ENCODE peak calls at places on chromosome 21, in six cellular contexts. T, Z, M, S, U and W are unnamed samples.

GRCh38 chr21:44299458-44300261 is at the start of gene PFKL:
- DNase-seq in S (peak; percentile 80), T (peak; percentile 51), U (peak; percentile 55), M (peak; percentile 84), Z (no peak), W (no peak)

GRCh38 chr21:29177800-29178199 is 47.4 kb downstream of the MAP3K7CL start:
- DNase-seq in Z (no peak), S (no peak), U (no peak), T (no peak), M (no peak), W (no peak)

GRCh38 chr21:16587671-16588379 is 858.0 kb downstream of the USP25 start:
- DNase-seq in M (peak; percentile 55), U (peak; percentile 54), T (no peak), Z (no peak), S (no peak), W (peak; percentile 54)

GRCh38 chr21:29133796-29134195 is 3.4 kb downstream of the MAP3K7CL start:
- DNase-seq in U (no peak), S (no peak), M (peak; percentile 75), T (no peak), Z (no peak), W (no peak)

GRCh38 chr21:35395728-35396127 is 346.6 kb upstream of the RUNX1 start:
- DNase-seq in M (no peak), U (no peak), S (no peak), Z (no peak), T (no peak), W (no peak)

GRCh38 chr21:43208561-43209332 is 39.9 kb downstream of the CRYAA start:
- DNase-seq in S (no peak), U (no peak), M (peak; percentile 66), T (no peak), Z (no peak), W (no peak)

GRCh38 chr21:29218749-29219148 is 80.0 kb upstream of the BACH1 start:
- DNase-seq in M (no peak), Z (no peak), U (no peak), S (no peak), T (no peak), W (no peak)

GRCh38 chr21:29717659-29718058 is 222.1 kb downstream of the GRIK1 start:
- DNase-seq in T (no peak), M (no peak), S (no peak), U (no peak), Z (no peak), W (no peak)

GRCh38 chr21:31921079-31921478 is 48.3 kb downstream of the HUNK start:
- DNase-seq in T (no peak), U (no peak), M (no peak), S (no peak), Z (no peak), W (no peak)

GRCh38 chr21:17819878-17820232 is 699 bp upstream of the C21orf91 start:
- DNase-seq in U (no peak), Z (no peak), S (no peak), M (no peak), T (no peak), W (no peak)

GRCh38 chr21:38367646-38368045 is 110.9 kb downstream of the KCNJ15 start:
- DNase-seq in M (peak; percentile 2), S (no peak), T (no peak), Z (no peak), U (no peak), W (no peak)

GRCh38 chr21:43188712-43189151 is 19.9 kb downstream of the CRYAA start:
- DNase-seq in S (no peak), U (no peak), M (peak; percentile 33), T (no peak), Z (no peak), W (no peak)

GRCh38 chr21:25607812-25608737 is 794 bp upstream of the MRPL39 start:
- DNase-seq in Z (peak; percentile 49), U (peak; percentile 73), S (peak; percentile 83), M (peak; percentile 90), T (peak; percentile 74), W (peak; percentile 45)

DNA sequence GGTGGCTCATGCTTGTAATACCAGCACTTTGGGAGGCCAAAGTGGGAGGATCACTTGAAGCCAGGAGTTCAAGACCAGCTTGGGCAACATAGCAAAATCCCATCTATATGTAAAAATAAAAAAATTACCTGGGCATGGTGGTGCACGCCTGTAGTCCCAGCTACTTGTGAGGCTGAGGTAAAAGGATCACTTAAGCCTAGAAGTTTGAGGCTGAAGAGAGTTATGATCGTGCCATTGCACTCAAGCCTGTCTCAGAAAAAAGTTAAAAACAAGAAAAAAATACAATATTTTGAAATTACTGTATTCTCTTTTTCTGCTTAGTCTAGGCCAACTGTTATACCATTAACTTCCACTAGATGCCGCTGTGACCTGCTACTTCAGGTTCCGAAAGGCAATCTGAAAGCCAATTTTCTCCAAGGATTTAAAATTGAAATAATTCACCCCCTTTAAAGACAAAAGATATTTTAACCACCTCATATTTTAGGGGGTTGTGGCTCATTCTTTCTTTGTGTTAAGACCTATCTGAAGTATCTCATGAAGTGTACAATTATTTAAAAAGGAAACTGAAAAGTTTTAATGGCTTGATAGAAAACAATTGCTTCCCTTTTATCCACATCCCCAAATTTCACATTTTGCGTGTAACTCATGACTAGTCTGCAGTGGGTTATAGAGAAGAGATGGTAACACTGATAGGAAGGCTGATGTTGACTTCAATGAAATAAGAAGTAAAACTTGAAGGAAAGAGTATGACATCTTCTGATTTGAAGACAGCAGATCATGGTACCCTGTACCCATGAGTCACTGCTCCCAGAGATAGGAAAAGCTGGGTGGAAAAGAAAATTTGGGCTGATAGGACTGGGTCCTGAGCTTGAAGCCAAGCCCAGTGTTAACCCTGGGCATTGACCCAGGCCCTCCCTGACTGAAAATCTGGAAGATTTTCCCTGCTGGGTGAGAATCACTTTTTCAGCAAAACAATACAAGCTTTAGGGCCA is 24.4 kb upstream of the CLDN14 start:
- DNase-seq in M (no peak), U (peak; percentile 23), Z (no peak), T (peak; percentile 30), S (no peak), W (peak; percentile 8)
- H3K4me3 ChIP-seq in M (no peak overlapping the region), U (no peak overlapping the region), Z (no peak overlapping the region), T (no peak overlapping the region), S (no peak overlapping the region), W (no peak overlapping the region)

GRCh38 chr21:33236013-33236686 is 6.4 kb downstream of the IFNAR2 start:
- DNase-seq in U (no peak), Z (no peak), S (no peak), T (no peak), M (no peak), W (no peak)

GRCh38 chr21:33238565-33239255 is 9.0 kb downstream of the IFNAR2 start:
- DNase-seq in S (no peak), M (no peak), Z (no peak), U (no peak), T (no peak), W (no peak)

GRCh38 chr21:33236799-33237198 is 7.1 kb downstream of the IFNAR2 start:
- DNase-seq in S (no peak), U (no peak), M (no peak), Z (no peak), T (no peak), W (no peak)

GRCh38 chr21:33238146-33238545 is 8.4 kb downstream of the IFNAR2 start:
- DNase-seq in S (no peak), Z (no peak), T (no peak), U (no peak), M (no peak), W (no peak)

DNA sequence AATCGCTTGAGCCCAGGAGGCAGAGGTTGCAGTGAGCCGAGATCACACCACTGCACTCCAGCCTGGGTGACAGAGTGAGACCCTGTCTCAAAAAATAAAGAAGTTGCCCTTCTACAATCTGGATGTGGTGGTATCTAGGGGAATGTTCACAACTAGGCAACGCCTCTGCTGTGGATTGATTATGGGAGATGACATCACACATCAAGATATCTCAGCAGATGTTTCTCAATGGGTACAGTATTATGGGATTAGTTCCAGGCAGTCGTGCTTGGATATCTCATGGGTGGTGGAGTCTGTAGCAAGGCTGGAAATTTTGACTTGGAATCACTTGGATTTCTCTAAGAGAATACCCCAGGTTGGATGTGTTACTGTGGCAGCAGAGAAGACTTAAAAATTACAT is 7.7 kb downstream of the IFNAR2 start:
- DNase-seq in M (no peak), S (no peak), U (no peak), T (no peak), Z (no peak), W (no peak)
- H3K4me3 ChIP-seq in M (peak overlapping the region; percentile 24), S (no peak overlapping the region), U (no peak overlapping the region), T (peak overlapping the region; percentile 6), Z (no peak overlapping the region), W (no peak overlapping the region)

GRCh38 chr21:46022551-46023107 is 41.1 kb downstream of the COL6A1 start:
- DNase-seq in T (no peak), Z (no peak), U (no peak), M (no peak), S (no peak), W (no peak)
- H3K4me3 ChIP-seq in T (no peak overlapping the region), Z (no peak overlapping the region), U (peak overlapping the region; percentile 31), M (no peak overlapping the region), S (no peak overlapping the region), W (no peak overlapping the region)

GRCh38 chr21:37009740-37010341 is 3.3 kb downstream of the RIPPLY3 start:
- DNase-seq in S (peak; percentile 90), Z (peak; percentile 68), M (peak; percentile 98), T (peak; percentile 65), U (peak; percentile 53), W (peak; percentile 44)
- H3K4me3 ChIP-seq in S (peak overlapping the region; percentile 37), Z (peak overlapping the region; percentile 40), M (peak overlapping the region; percentile 72), T (no peak overlapping the region), U (peak overlapping the region; percentile 39), W (peak overlapping the region; percentile 39)

DNA sequence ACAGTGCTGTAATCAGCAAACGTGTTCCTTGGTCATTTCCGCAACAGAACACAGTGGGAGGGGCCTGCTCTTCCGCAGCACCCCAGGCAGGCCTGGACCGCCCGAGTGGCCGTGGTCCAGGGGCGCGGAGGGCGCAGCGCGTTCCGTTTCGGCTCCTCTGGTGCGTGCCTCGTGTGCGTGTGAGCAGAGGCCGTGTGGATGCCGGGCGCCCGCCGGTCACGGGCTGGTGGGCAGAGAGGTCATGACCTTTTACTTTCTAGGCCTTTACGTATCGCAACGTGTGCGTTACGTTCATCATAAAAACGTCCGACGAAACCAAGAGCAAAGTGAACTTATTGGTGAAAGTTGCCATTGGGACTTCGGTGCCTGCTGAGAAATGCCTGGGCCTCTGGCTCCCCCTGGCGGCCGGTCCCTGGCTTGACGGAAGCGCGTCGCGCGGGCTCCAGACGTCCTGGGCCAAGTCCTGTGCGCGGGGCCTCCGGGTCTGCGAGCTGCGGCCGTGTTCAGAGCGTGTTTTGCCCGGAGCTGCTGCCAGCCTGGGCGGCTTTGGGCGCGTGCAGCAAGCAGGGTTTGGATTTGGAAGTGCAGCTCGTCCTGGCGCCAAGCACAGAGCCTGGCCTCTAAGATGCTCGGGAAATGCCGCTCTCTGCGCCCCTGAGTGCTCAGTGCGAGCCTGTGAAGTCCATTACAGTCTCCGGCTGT is 34.4 kb downstream of the COL18A1 start:
- DNase-seq in S (peak; percentile 87), T (peak; percentile 78), Z (peak; percentile 48), M (peak; percentile 95), U (peak; percentile 87), W (peak; percentile 51)
- H3K4me3 ChIP-seq in S (peak overlapping the region; percentile 38), T (peak overlapping the region; percentile 34), Z (peak overlapping the region; percentile 59), M (no peak overlapping the region), U (peak overlapping the region; percentile 27), W (peak overlapping the region; percentile 31)